ENCODE peak calls at places on chromosomes 13 and 19, in seven cellular contexts. P is psoas muscle; K is CD4-positive, CD25-positive, alpha-beta regulatory T cell; V is heart left ventricle; S is GM12864; H is AG04450; U is fibroblast of lung. I is an unnamed sample.
A peak's percentile ranks its signal among the peaks of the same experiment; 100 is the strongest.

GRCh38 chr13:40969169-40969901 is 49.8 kb downstream of the ELF1 start:
- DNase-seq in P (no peak), K (peak; percentile 59), V (no peak), S (no peak), H (no peak), U (no peak), I (no peak)

GRCh38 chr13:103188688-103189326 is 122.6 kb upstream of the SLC10A2 start:
- DNase-seq in P (no peak), K (peak; percentile 3), V (no peak), S (no peak), H (no peak), U (peak; percentile 23), I (peak; percentile 25)

GRCh38 chr19:20124879-20125278 is 42.1 kb upstream of the ZNF486 start:
- DNase-seq in P (no peak), K (no peak), V (no peak), S (no peak), H (no peak), U (no peak), I (no peak)

GRCh38 chr13:99217461-99218101 is 16.9 kb downstream of the UBAC2 start:
- DNase-seq in P (no peak), K (no peak), V (no peak), S (no peak), H (no peak), U (no peak), I (peak; percentile 50)

GRCh38 chr13:107669356-107669755 is 546.0 kb downstream of the LIG4 start:
- DNase-seq in P (no peak), K (no peak), V (no peak), S (no peak), H (peak; percentile 38), U (peak; percentile 76), I (no peak)

GRCh38 chr19:9751449-9751848 is 17.1 kb downstream of the ZNF846 start:
- DNase-seq in P (no peak), K (no peak), V (no peak), S (no peak), H (no peak), U (no peak), I (no peak)

GRCh38 chr13:113410472-113411201 is 42.7 kb downstream of the ADPRHL1 start:
- DNase-seq in P (peak; percentile 84), K (no peak), V (peak; percentile 49), S (no peak), H (peak; percentile 55), U (peak; percentile 87), I (no peak)

GRCh38 chr19:48746738-48747575 is at the start of gene IZUMO1:
- DNase-seq in P (peak; percentile 77), K (peak; percentile 77), V (peak; percentile 89), S (no peak), H (peak; percentile 66), U (peak; percentile 87), I (peak; percentile 66)

GRCh38 chr19:38173324-38174041 is 50.5 kb downstream of the DPF1 start:
- DNase-seq in P (peak; percentile 90), K (no peak), V (peak; percentile 94), S (no peak), H (no peak), U (peak; percentile 85), I (no peak)

GRCh38 chr13:103272770-103273169 is 206.6 kb upstream of the SLC10A2 start:
- DNase-seq in P (no peak), K (no peak), V (no peak), S (no peak), H (no peak), U (peak; percentile 31), I (no peak)

GRCh38 chr13:46595918-46596315 is 42.9 kb downstream of the LRCH1 start:
- DNase-seq in P (no peak), K (no peak), V (no peak), S (no peak), H (no peak), U (no peak), I (no peak)

GRCh38 chr13:98972627-98973026 is 5.2 kb downstream of the DOCK9 start:
- DNase-seq in P (no peak), K (no peak), V (no peak), S (no peak), H (no peak), U (peak; percentile 90), I (no peak)

GRCh38 chr19:30555075-30555787 is 183.0 kb downstream of the ZNF536 start:
- DNase-seq in P (no peak), K (no peak), V (no peak), S (no peak), H (no peak), U (no peak), I (no peak)

GRCh38 chr19:15612342-15612741 is 2.7 kb upstream of the CYP4F8 start:
- DNase-seq in P (no peak), K (no peak), V (no peak), S (no peak), H (no peak), U (no peak), I (no peak)

GRCh38 chr19:57687363-57688010 is 5.7 kb downstream of the ZNF551 start:
- DNase-seq in P (no peak), K (no peak), V (no peak), S (no peak), H (no peak), U (no peak), I (no peak)

GRCh38 chr19:17889609-17890214 is 18.0 kb downstream of the SLC5A5 start:
- DNase-seq in P (no peak), K (no peak), V (no peak), S (no peak), H (no peak), U (peak; percentile 45), I (no peak)

GRCh38 chr19:6065685-6066365 is 44.5 kb downstream of the RFX2 start:
- DNase-seq in P (peak; percentile 30), K (peak; percentile 24), V (peak; percentile 72), S (no peak), H (no peak), U (peak; percentile 77), I (peak; percentile 20)

GRCh38 chr19:39602224-39602623 is at the start of gene LGALS13:
- DNase-seq in P (no peak), K (no peak), V (no peak), S (no peak), H (no peak), U (no peak), I (no peak)

GRCh38 chr13:54175470-54175869 is 1146.9 kb downstream of the OLFM4 start:
- DNase-seq in P (no peak), K (no peak), V (no peak), S (no peak), H (no peak), U (no peak), I (no peak)

GRCh38 chr13:91184244-91184926 is 163.1 kb upstream of the MIR17HG start:
- DNase-seq in P (no peak), K (no peak), V (no peak), S (no peak), H (no peak), U (peak; percentile 28), I (no peak)

DNA sequence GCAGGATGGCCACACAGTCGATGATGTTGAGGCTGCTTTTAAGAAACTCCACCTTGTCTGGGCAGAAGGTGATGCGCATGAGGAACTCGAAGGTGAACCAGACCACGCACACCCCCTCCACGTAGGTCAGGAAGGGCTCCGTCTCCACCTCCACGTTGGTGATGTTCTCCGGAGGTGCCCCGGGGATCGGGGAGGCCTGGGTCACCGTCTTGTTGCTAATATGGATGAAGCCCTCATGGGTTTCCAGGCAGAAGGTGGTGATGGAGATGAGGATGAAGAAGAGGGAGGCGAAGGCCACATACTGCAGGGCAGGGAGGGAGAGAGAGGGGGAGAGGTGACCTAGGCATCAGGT is 5.4 kb downstream of the KCNC3 start:
- DNase-seq in P (no peak), K (no peak), V (no peak), S (no peak), H (no peak), U (no peak), I (no peak)
- H3K4me3 ChIP-seq in P (no peak overlapping the region), K (no peak overlapping the region), V (no peak overlapping the region), S (no peak overlapping the region), H (no peak overlapping the region), U (no peak overlapping the region), I (no peak overlapping the region)

DNA sequence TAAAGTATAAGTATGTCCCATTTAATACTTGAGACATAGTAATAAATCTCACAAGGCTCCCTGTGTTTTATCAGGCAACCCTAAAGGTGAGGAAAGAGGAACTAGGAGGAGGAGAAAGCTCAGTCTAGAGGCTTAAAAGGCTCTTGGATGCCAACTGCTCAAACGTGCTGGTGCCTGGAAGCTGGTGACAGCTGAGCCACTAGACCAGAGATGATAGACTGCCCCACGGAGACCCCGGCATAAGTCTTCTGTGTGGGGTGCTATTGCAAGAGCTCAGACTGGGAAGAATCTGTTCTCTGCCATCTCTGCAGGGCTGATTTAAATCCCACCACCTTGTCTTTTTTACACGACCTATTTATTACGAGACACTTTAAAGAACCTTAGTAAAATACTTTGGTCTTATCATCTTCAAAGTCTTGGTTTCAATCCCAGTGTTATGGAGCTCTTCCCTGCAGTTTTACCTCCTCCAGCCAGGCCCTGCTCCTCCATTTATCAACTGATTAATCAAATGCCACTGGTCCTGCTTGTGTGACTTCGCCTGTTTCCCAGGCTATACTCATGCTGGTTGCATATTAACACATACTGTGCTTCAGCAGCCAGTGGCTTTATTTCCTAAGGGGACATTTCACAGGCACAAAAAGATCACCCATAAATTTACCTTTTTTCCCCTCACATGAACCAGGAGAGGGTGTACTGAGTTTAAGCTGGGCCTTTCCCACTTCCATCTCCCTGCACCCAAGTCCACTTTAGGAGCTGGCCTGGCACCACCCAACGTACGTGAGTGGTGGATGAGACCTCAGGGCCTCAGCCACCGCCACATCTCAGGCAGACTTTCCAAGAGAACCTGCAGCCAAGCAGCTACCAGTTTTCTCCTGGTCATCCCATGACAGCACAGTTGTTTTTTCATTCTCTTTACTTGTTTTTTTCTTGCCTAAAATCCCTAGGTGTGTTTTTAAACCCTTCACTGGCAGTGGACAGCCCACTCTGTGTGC is 7.8 kb upstream of the ATP12A start:
- DNase-seq in P (no peak), K (no peak), V (no peak), S (no peak), H (no peak), U (no peak), I (no peak)
- H3K4me3 ChIP-seq in P (no peak overlapping the region), K (no peak overlapping the region), V (no peak overlapping the region), S (no peak overlapping the region), H (no peak overlapping the region), U (no peak overlapping the region), I (no peak overlapping the region)

DNA sequence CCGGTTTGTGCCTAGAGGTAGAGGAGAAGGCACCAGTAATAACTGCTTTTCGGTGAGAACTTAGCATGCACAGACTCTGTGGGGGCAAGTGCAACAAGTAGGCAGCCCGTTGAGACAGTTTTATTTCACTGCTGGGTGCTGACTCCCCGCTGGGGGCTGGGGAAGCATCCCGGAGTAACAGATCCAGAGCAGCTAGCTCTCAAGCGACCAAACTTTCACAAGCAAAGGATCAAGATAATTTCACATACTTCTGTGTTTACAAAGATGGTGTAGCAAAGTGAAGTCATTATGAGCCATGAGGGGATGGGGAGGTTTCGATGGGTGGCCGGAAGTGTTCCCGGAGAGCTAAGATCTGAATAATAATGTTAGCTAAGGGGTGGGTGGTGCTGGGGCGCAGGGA is 2.8 kb downstream of the NACC1 start:
- DNase-seq in P (no peak), K (no peak), V (no peak), S (no peak), H (no peak), U (peak; percentile 75), I (no peak)
- H3K4me3 ChIP-seq in P (no peak overlapping the region), K (no peak overlapping the region), V (no peak overlapping the region), S (no peak overlapping the region), H (peak overlapping the region; percentile 32), U (peak overlapping the region; percentile 91), I (no peak overlapping the region)

DNA sequence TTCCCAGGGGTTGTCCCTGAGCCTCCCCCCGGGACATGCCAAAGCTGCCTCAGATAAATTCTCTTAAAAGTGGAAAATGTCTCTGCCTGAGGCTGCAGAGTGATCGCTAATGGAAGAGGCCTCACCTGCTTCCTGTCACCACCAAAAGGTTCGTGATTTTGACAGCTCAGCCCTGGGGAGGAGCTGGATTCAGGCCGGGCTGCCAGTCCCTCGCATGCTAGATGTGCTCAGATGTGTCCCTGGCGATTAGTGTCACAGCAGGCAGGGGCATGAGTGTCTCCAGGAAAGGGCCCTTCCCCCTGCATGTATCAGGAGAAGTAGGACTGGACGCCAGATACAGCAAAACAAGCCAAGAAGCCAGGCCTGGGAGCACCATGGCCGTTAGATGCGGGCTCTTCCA is 626.5 kb downstream of the UQCRFS1 start:
- DNase-seq in P (no peak), K (no peak), V (no peak), S (no peak), H (no peak), U (no peak), I (no peak)
- H3K4me3 ChIP-seq in P (no peak overlapping the region), K (no peak overlapping the region), V (no peak overlapping the region), S (no peak overlapping the region), H (no peak overlapping the region), U (no peak overlapping the region), I (no peak overlapping the region)

I was measured in Jurkat, Clone E6-1.